ENCODE peak calls at places on chromosomes 12 and 14, in five cellular contexts. L is RPMI8226; Q is fibroblast of pulmonary artery; T is C1 segment of cervical spinal cord; D is stimulated activated CD4-positive, alpha-beta T cell treated with anti-CD3 and anti-CD28 coated beads, Interleukin-1b, Interleukin-23, amount 100 ng/mL, for 4 hours. O is an unnamed sample.

GRCh38 chr12:103969391-103969790 is 3.7 kb downstream of the TDG start:
- DNase-seq in Q (no peak), T (no peak), L (no peak), D (no peak), O (no peak)

GRCh38 chr12:115343008-115343407 is 659.0 kb upstream of the TBX3 start:
- DNase-seq in D (no peak), T (no peak), Q (no peak), L (no peak), O (no peak)

GRCh38 chr14:92497391-92497790 is 16.2 kb upstream of the RIN3 start:
- DNase-seq in T (no peak), L (no peak), Q (no peak), D (no peak), O (no peak)

GRCh38 chr14:67473290-67474082 is 15.0 kb downstream of the TMEM229B start:
- DNase-seq in D (no peak), Q (no peak), L (no peak), T (no peak), O (no peak)

GRCh38 chr12:8697120-8697475 is 693 bp upstream of the RIMKLB start:
- DNase-seq in L (no peak), Q (peak), D (no peak), T (no peak), O (no peak)

GRCh38 chr12:84741727-84742126 is 170.9 kb downstream of the SLC6A15 start:
- DNase-seq in T (no peak), L (no peak), D (no peak), Q (no peak), O (no peak)

GRCh38 chr12:54478270-54478669 is 4.9 kb upstream of the GTSF1 start:
- DNase-seq in T (no peak), D (no peak), Q (no peak), L (no peak), O (no peak)

GRCh38 chr14:36516719-36517241 is 3.3 kb downstream of the NKX2-1 start:
- DNase-seq in Q (no peak), T (no peak), L (no peak), D (no peak), O (no peak)

GRCh38 chr12:48934312-48934706 is 9.0 kb upstream of the FKBP11 start:
- DNase-seq in Q (no peak), L (no peak), D (no peak), T (no peak), O (no peak)

GRCh38 chr14:76827696-76828301 is 1.6 kb downstream of the LRRC74A start:
- DNase-seq in L (no peak), D (no peak), T (no peak), Q (peak), O (no peak)

GRCh38 chr12:113339540-113339939 is 4.6 kb upstream of the SLC8B1 start:
- DNase-seq in D (no peak), L (no peak), Q (no peak), T (no peak), O (no peak)

GRCh38 chr14:55846852-55847471 is 267.0 kb downstream of the KTN1 start:
- DNase-seq in T (no peak), Q (peak), D (no peak), L (no peak), O (no peak)

GRCh38 chr14:36313898-36314297 is 6.5 kb downstream of the MBIP start:
- DNase-seq in Q (no peak), L (no peak), T (no peak), D (no peak), O (no peak)

GRCh38 chr12:75969768-75970167 is 61.8 kb downstream of the PHLDA1 start:
- DNase-seq in Q (peak), D (no peak), T (no peak), L (no peak), O (no peak)

GRCh38 chr12:111446044-111446581 is 40.4 kb downstream of the SH2B3 start:
- DNase-seq in L (no peak), D (no peak), T (no peak), Q (peak), O (no peak)

GRCh38 chr14:94966868-94967267 is 190.5 kb downstream of the DICER1 start:
- DNase-seq in T (no peak), D (no peak), L (no peak), Q (no peak), O (no peak)

GRCh38 chr14:67413806-67414769 is 2.1 kb upstream of the PLEK2 start:
- DNase-seq in Q (peak), T (no peak), D (no peak), L (no peak), O (no peak)

GRCh38 chr12:31362115-31362758 is 36.3 kb upstream of the SINHCAF start:
- DNase-seq in T (no peak), L (peak), Q (no peak), D (no peak), O (no peak)

GRCh38 chr12:100371146-100371545 is 14.3 kb downstream of the SLC17A8 start:
- DNase-seq in L (no peak), T (no peak), Q (no peak), D (no peak), O (no peak)

GRCh38 chr14:38257500-38257899 is 1.6 kb upstream of the CLEC14A start:
- DNase-seq in D (no peak), L (no peak), Q (peak), T (no peak), O (no peak)

GRCh38 chr12:70365648-70366518 is at the start of gene KCNMB4:
- DNase-seq in D (peak), Q (peak), L (peak), T (no peak), O (peak)

GRCh38 chr12:125187148-125187733 is 122.0 kb downstream of the AACS start:
- DNase-seq in T (no peak), Q (no peak), D (no peak), L (no peak), O (no peak)

GRCh38 chr14:61281911-61282310 is 773 bp upstream of the TMEM30B start:
- DNase-seq in Q (no peak), D (no peak), T (no peak), L (no peak), O (no peak)